ENCODE peak calls at places on chromosome 17, in eight cellular contexts. R is mesenchymal stem cell; I is NCI-H345; D is activated CD4-positive, alpha-beta T cell treated with anti-CD3 and anti-CD28 coated beads for 36 hours; H is occipital lobe; X is psoas muscle; V is ovary; Q is Daoy. U is an unnamed sample.

GRCh38 chr17:14048169-14048568 is 21.1 kb upstream of the COX10 start:
- DNase-seq in R (no peak), I (no peak), D (peak), H (no peak), X (no peak), V (no peak), Q (peak), U (no peak)

GRCh38 chr17:32253117-32253611 is 12.5 kb upstream of the RHBDL3 start:
- DNase-seq in R (peak), I (peak), D (peak), H (peak), X (peak), V (peak), Q (peak), U (peak)

GRCh38 chr17:37614823-37615222 is 5.6 kb upstream of the SYNRG start:
- DNase-seq in R (no peak), I (no peak), D (no peak), H (no peak), X (no peak), V (no peak), Q (no peak), U (no peak)

GRCh38 chr17:37741334-37742113 is 3.3 kb downstream of the HNF1B start:
- DNase-seq in R (peak), I (peak), D (no peak), H (no peak), X (no peak), V (no peak), Q (no peak), U (no peak)

GRCh38 chr17:56793506-56793905 is 40.2 kb downstream of the C17orf67 start:
- DNase-seq in R (no peak), I (no peak), D (no peak), H (no peak), X (no peak), V (no peak), Q (no peak), U (no peak)

GRCh38 chr17:7129311-7129710 is 14.7 kb upstream of the ASGR2 start:
- DNase-seq in R (no peak), I (no peak), D (no peak), H (no peak), X (no peak), V (no peak), Q (no peak), U (no peak)

GRCh38 chr17:81911277-81911961 is at the start of gene PCYT2:
- DNase-seq in R (peak), I (peak), D (peak), H (peak), X (peak), V (peak), Q (peak), U (peak)

GRCh38 chr17:27879987-27880608 is 13.1 kb downstream of the LYRM9 start:
- DNase-seq in R (peak), I (peak), D (peak), H (peak), X (peak), V (peak), Q (peak), U (peak)

GRCh38 chr17:2023692-2024571 is 1.2 kb downstream of the RTN4RL1 start:
- DNase-seq in R (peak), I (peak), D (peak), H (no peak), X (peak), V (peak), Q (peak), U (peak)

GRCh38 chr17:68290955-68291835 is at the start of the genes ARSG and SLC16A6:
- DNase-seq in R (peak), I (peak), D (peak), H (peak), X (peak), V (peak), Q (peak), U (peak)

GRCh38 chr17:41666708-41667279 is 21.9 kb upstream of the EIF1 start:
- DNase-seq in R (peak), I (peak), D (peak), H (peak), X (peak), V (peak), Q (peak), U (peak)

GRCh38 chr17:58233547-58233946 is 4.8 kb upstream of the LPO start:
- DNase-seq in R (no peak), I (no peak), D (no peak), H (no peak), X (no peak), V (no peak), Q (no peak), U (no peak)

GRCh38 chr17:31722251-31723056 is 136.6 kb downstream of the COPRS start:
- DNase-seq in R (peak), I (no peak), D (no peak), H (no peak), X (no peak), V (no peak), Q (peak), U (no peak)

GRCh38 chr17:81036128-81036891 is 1.4 kb downstream of the BAIAP2 start:
- DNase-seq in R (peak), I (no peak), D (no peak), H (no peak), X (no peak), V (no peak), Q (peak), U (no peak)

GRCh38 chr17:3482851-3483250 is 7.1 kb downstream of the ASPA start:
- DNase-seq in R (no peak), I (no peak), D (no peak), H (no peak), X (no peak), V (no peak), Q (no peak), U (no peak)

GRCh38 chr17:6061290-6061689 is 8.9 kb upstream of the WSCD1 start:
- DNase-seq in R (peak), I (no peak), D (no peak), H (no peak), X (peak), V (no peak), Q (peak), U (no peak)

GRCh38 chr17:28055546-28056275 is 13.2 kb downstream of the NLK start:
- DNase-seq in R (no peak), I (no peak), D (no peak), H (no peak), X (no peak), V (no peak), Q (no peak), U (no peak)

GRCh38 chr17:28460901-28461300 is 12.5 kb upstream of the SLC13A2 start:
- DNase-seq in R (no peak), I (no peak), D (no peak), H (no peak), X (no peak), V (no peak), Q (no peak), U (no peak)

GRCh38 chr17:35390156-35390555 is 16.7 kb upstream of the SLFN11 start:
- DNase-seq in R (no peak), I (no peak), D (no peak), H (no peak), X (no peak), V (no peak), Q (no peak), U (no peak)

GRCh38 chr17:8632087-8632486 is 1.6 kb upstream of the MYH10 start:
- DNase-seq in R (no peak), I (no peak), D (no peak), H (no peak), X (no peak), V (no peak), Q (no peak), U (no peak)

GRCh38 chr17:278055-279028 is 74.3 kb downstream of the RPH3AL start:
- DNase-seq in R (no peak), I (no peak), D (no peak), H (no peak), X (no peak), V (no peak), Q (no peak), U (no peak)

GRCh38 chr17:66432996-66433556 is 130.7 kb downstream of the PRKCA start:
- DNase-seq in R (peak), I (no peak), D (no peak), H (no peak), X (no peak), V (peak), Q (no peak), U (no peak)

GRCh38 chr17:34299918-34300600 is 14.5 kb downstream of the CCL11 start:
- DNase-seq in R (peak), I (no peak), D (no peak), H (no peak), X (no peak), V (no peak), Q (peak), U (no peak)

GRCh38 chr17:73645050-73645871 is 1.0 kb upstream of the SDK2 start:
- DNase-seq in R (peak), I (peak), D (peak), H (peak), X (peak), V (peak), Q (peak), U (peak)

U was measured in pancreas.